ENCODE peak calls at places on chromosome 20, in nine cellular contexts. C is astrocyte of the cerebellum; P is tibial nerve; D is left ventricle myocardium inferior; B is kidney epithelial cell; G is right atrium auricular region; Y is CD4-positive, CD25-positive, alpha-beta regulatory T cell; T is left lung; S is ascending aorta. Z is an unnamed sample.

GRCh38 chr20:761418-762381 is 6.6 kb downstream of the SLC52A3 start:
- DNase-seq in C (no peak), P (no peak), D (no peak), B (no peak), G (no peak), Y (no peak), T (no peak), S (no peak), Z (no peak)

GRCh38 chr20:56017560-56017959 is 12.2 kb upstream of the CBLN4 start:
- DNase-seq in C (no peak), P (no peak), D (no peak), B (no peak), G (no peak), Y (no peak), T (no peak), S (no peak), Z (no peak)

GRCh38 chr20:56542489-56543020 is 9.5 kb downstream of the FAM209B start:
- DNase-seq in C (no peak), P (no peak), D (no peak), B (no peak), G (no peak), Y (no peak), T (no peak), S (no peak), Z (no peak)

GRCh38 chr20:56424931-56425330 is 12.9 kb downstream of the CASS4 start:
- DNase-seq in C (no peak), P (no peak), D (no peak), B (no peak), G (no peak), Y (no peak), T (no peak), S (no peak), Z (no peak)

GRCh38 chr20:57711311-57711712 is 1.5 kb upstream of the PMEPA1 start:
- DNase-seq in C (no peak), P (no peak), D (no peak), B (no peak), G (no peak), Y (no peak), T (no peak), S (peak; percentile 68), Z (no peak)

GRCh38 chr20:40942015-40942414 is 86.6 kb upstream of the TOP1 start:
- DNase-seq in C (no peak), P (no peak), D (no peak), B (no peak), G (no peak), Y (no peak), T (no peak), S (no peak), Z (no peak)

GRCh38 chr20:45363611-45364492 is 896 bp downstream of the SYS1 start:
- DNase-seq in C (no peak), P (no peak), D (no peak), B (no peak), G (peak; percentile 49), Y (no peak), T (no peak), S (no peak), Z (no peak)

GRCh38 chr20:47735412-47736400 is 49.6 kb downstream of the SULF2 start:
- DNase-seq in C (no peak), P (no peak), D (peak; percentile 36), B (no peak), G (peak; percentile 63), Y (no peak), T (peak; percentile 90), S (no peak), Z (peak; percentile 64)

GRCh38 chr20:17693534-17694001 is 6.2 kb upstream of the BANF2 start:
- DNase-seq in C (peak; percentile 43), P (no peak), D (no peak), B (no peak), G (no peak), Y (no peak), T (no peak), S (no peak), Z (no peak)

GRCh38 chr20:49181265-49181877 is 6.8 kb downstream of the STAU1 start:
- DNase-seq in C (no peak), P (no peak), D (no peak), B (no peak), G (no peak), Y (no peak), T (no peak), S (no peak), Z (no peak)

GRCh38 chr20:61528591-61528990 is 276.5 kb downstream of the CDH4 start:
- DNase-seq in C (no peak), P (no peak), D (no peak), B (no peak), G (no peak), Y (no peak), T (no peak), S (no peak), Z (no peak)
- H3K4me3 ChIP-seq in C (no peak overlapping the region), P (no peak overlapping the region), D (no peak overlapping the region), B (no peak overlapping the region), G (no peak overlapping the region), Y (no peak overlapping the region), T (no peak overlapping the region), S (no peak overlapping the region), Z (no peak overlapping the region)

GRCh38 chr20:37914367-37914671 is 11.4 kb downstream of the VSTM2L start:
- DNase-seq in C (no peak), P (no peak), D (no peak), B (no peak), G (no peak), Y (no peak), T (no peak), S (no peak), Z (no peak)

GRCh38 chr20:37913563-37914366 is 10.8 kb downstream of the VSTM2L start:
- DNase-seq in C (no peak), P (no peak), D (no peak), B (no peak), G (no peak), Y (no peak), T (no peak), S (no peak), Z (no peak)

GRCh38 chr20:37914672-37915433 is 11.9 kb downstream of the VSTM2L start:
- DNase-seq in C (no peak), P (no peak), D (no peak), B (no peak), G (no peak), Y (peak; percentile 45), T (no peak), S (no peak), Z (no peak)

GRCh38 chr20:37915800-37916570 is 13.1 kb downstream of the VSTM2L start:
- DNase-seq in C (no peak), P (no peak), D (peak; percentile 38), B (no peak), G (no peak), Y (no peak), T (no peak), S (no peak), Z (no peak)

GRCh38 chr20:37915434-37915787 is 12.5 kb downstream of the VSTM2L start:
- DNase-seq in C (no peak), P (no peak), D (no peak), B (no peak), G (no peak), Y (no peak), T (no peak), S (no peak), Z (no peak)
- H3K4me3 ChIP-seq in C (no peak overlapping the region), P (no peak overlapping the region), D (peak overlapping the region; percentile 41), B (no peak overlapping the region), G (peak overlapping the region; percentile 31), Y (no peak overlapping the region), T (no peak overlapping the region), S (no peak overlapping the region), Z (peak overlapping the region; percentile 13)

DNA sequence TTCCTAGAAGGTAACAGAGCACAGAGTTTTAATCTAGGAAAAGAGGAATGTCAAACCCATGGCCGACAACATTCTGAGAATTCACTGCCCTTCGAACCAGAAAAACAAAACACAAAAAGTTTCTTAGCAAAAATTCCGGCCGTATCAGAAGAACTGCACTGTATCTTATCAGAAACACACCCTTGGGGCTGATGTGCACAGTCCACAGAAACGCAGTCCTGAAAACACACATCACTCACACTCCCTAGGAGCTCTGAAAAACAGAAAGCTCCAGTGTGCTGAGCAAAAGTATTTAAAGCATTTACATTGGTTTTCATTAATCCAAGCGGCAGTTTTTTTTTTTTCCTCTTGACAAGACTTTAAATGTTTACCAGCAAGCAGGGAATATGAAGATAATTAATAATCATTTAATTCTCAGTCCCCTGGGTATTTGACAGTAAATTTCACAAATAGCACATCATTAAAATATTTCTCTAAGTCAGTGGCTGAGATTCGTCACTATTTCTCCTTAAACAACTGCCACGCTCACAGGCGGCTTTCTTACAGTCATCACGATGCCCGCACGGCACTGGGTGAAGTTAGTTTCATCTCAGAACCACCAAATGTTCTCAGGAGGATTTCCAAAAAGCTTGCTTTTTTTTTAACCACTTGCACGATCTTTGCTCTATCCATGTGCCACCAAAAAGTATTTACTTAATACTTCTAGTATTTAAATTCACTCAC is 13.3 kb downstream of the NFATC2 start:
- DNase-seq in C (no peak), P (no peak), D (no peak), B (no peak), G (no peak), Y (peak; percentile 25), T (no peak), S (no peak), Z (no peak)
- H3K4me3 ChIP-seq in C (no peak overlapping the region), P (no peak overlapping the region), D (no peak overlapping the region), B (no peak overlapping the region), G (no peak overlapping the region), Y (peak overlapping the region; percentile 84), T (no peak overlapping the region), S (no peak overlapping the region), Z (no peak overlapping the region)

GRCh38 chr20:3678893-3679720 is 2.7 kb downstream of the ADAM33 start:
- DNase-seq in C (no peak), P (no peak), D (no peak), B (no peak), G (no peak), Y (no peak), T (no peak), S (no peak), Z (no peak)

GRCh38 chr20:3679749-3680700 is 1.8 kb downstream of the ADAM33 start:
- DNase-seq in C (peak; percentile 33), P (no peak), D (peak; percentile 56), B (no peak), G (peak; percentile 76), Y (no peak), T (no peak), S (peak; percentile 92), Z (peak; percentile 78)

GRCh38 chr20:3681352-3681930 is 369 bp downstream of the ADAM33 start:
- DNase-seq in C (no peak), P (no peak), D (no peak), B (no peak), G (no peak), Y (no peak), T (no peak), S (no peak), Z (no peak)

GRCh38 chr20:3681931-3682820 is at the start of gene ADAM33:
- DNase-seq in C (no peak), P (peak; percentile 44), D (peak; percentile 64), B (no peak), G (no peak), Y (no peak), T (no peak), S (peak; percentile 79), Z (peak; percentile 75)

DNA sequence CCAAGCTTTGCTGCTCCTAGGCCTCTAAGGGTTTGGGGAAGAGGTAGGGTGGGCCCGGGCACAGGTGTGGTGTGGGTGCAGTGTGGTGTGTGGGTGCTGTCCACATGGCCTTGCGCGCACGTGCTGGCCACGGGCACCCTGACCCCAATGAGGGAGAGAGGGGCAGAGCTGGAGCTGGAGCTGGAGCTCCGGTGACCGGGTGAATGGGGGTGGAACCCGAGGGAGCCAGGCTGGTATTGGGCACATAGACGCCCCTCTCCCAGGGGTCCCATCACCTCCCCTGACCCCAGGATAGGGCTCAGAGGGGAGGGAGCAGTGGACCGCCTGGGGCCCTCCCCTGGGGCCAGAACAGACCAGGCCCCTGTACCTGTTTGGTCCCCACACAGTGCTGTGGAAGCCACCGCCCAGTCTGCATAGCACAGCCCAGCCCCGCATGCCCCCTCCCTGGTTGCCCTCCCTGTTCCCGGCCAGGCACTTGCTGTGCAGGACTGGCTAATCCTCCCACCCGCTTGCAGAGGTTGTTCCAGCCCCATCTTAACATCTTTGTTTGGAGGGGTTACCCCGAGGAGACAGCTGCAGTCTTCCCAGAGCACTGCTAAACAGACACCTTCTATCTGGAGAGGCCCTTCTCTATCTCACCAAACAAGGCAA is 984 bp downstream of the ADAM33 start:
- DNase-seq in C (no peak), P (no peak), D (no peak), B (no peak), G (no peak), Y (no peak), T (no peak), S (no peak), Z (no peak)
- H3K4me3 ChIP-seq in C (peak overlapping the region; percentile 48), P (peak overlapping the region; percentile 38), D (peak overlapping the region; percentile 72), B (no peak overlapping the region), G (peak overlapping the region; percentile 61), Y (no peak overlapping the region), T (peak overlapping the region; percentile 27), S (peak overlapping the region; percentile 85), Z (peak overlapping the region; percentile 60)